ENCODE peak calls at places on chromosomes 3 and 15, in six cellular contexts. One of them, this sample, is unnamed.

GRCh38 chr3:48407542-48408099 is 22.3 kb downstream of the PLXNB1 start:
- DNase-seq in colonic mucosa: no peak
- DNase-seq in BE2C: no peak
- DNase-seq in GM12865: no peak
- DNase-seq in sigmoid colon: peak; percentile 54
- DNase-seq in astrocyte of the cerebellum: no peak
- DNase-seq in this sample: no peak

GRCh38 chr15:50945725-50946124 is 37.2 kb downstream of the AP4E1 start:
- DNase-seq in colonic mucosa: no peak
- DNase-seq in BE2C: peak; percentile 18
- DNase-seq in GM12865: no peak
- DNase-seq in sigmoid colon: no peak
- DNase-seq in astrocyte of the cerebellum: no peak
- DNase-seq in this sample: no peak

GRCh38 chr3:33363113-33363800 is 76.9 kb downstream of the UBP1 start:
- DNase-seq in colonic mucosa: no peak
- DNase-seq in BE2C: no peak
- DNase-seq in GM12865: no peak
- DNase-seq in sigmoid colon: no peak
- DNase-seq in astrocyte of the cerebellum: no peak
- DNase-seq in this sample: no peak

GRCh38 chr3:10268930-10269329 is 20.7 kb downstream of the TATDN2 start:
- DNase-seq in colonic mucosa: no peak
- DNase-seq in BE2C: no peak
- DNase-seq in GM12865: no peak
- DNase-seq in sigmoid colon: no peak
- DNase-seq in astrocyte of the cerebellum: no peak
- DNase-seq in this sample: no peak

GRCh38 chr3:5479229-5479799 is 291.8 kb downstream of the EDEM1 start:
- DNase-seq in colonic mucosa: peak; percentile 37
- DNase-seq in BE2C: no peak
- DNase-seq in GM12865: peak; percentile 37
- DNase-seq in sigmoid colon: no peak
- DNase-seq in astrocyte of the cerebellum: no peak
- DNase-seq in this sample: no peak

GRCh38 chr15:70541511-70541910 is 221.8 kb downstream of the UACA start:
- DNase-seq in colonic mucosa: no peak
- DNase-seq in BE2C: no peak
- DNase-seq in GM12865: no peak
- DNase-seq in sigmoid colon: peak; percentile 24
- DNase-seq in astrocyte of the cerebellum: no peak
- DNase-seq in this sample: no peak

GRCh38 chr15:92391640-92392039 is 2.0 kb upstream of the ST8SIA2 start:
- DNase-seq in colonic mucosa: no peak
- DNase-seq in BE2C: peak; percentile 61
- DNase-seq in GM12865: peak; percentile 42
- DNase-seq in sigmoid colon: no peak
- DNase-seq in astrocyte of the cerebellum: peak; percentile 51
- DNase-seq in this sample: no peak

GRCh38 chr3:31804251-31805051 is 176.6 kb downstream of the OSBPL10 start:
- DNase-seq in colonic mucosa: no peak
- DNase-seq in BE2C: no peak
- DNase-seq in GM12865: no peak
- DNase-seq in sigmoid colon: no peak
- DNase-seq in astrocyte of the cerebellum: no peak
- DNase-seq in this sample: no peak

GRCh38 chr3:15860014-15860934 is 62.5 kb upstream of the ANKRD28 start:
- DNase-seq in colonic mucosa: peak; percentile 49
- DNase-seq in BE2C: peak; percentile 33
- DNase-seq in GM12865: peak; percentile 50
- DNase-seq in sigmoid colon: peak; percentile 75
- DNase-seq in astrocyte of the cerebellum: peak; percentile 13
- DNase-seq in this sample: no peak

GRCh38 chr3:190449801-190450200 is at the start of gene TMEM207:
- DNase-seq in colonic mucosa: no peak
- DNase-seq in BE2C: no peak
- DNase-seq in GM12865: no peak
- DNase-seq in sigmoid colon: no peak
- DNase-seq in astrocyte of the cerebellum: no peak
- DNase-seq in this sample: no peak

GRCh38 chr3:8441969-8442559 is 59.6 kb upstream of the LMCD1 start:
- DNase-seq in colonic mucosa: peak; percentile 32
- DNase-seq in BE2C: no peak
- DNase-seq in GM12865: peak; percentile 14
- DNase-seq in sigmoid colon: no peak
- DNase-seq in astrocyte of the cerebellum: peak; percentile 74
- DNase-seq in this sample: no peak

GRCh38 chr3:21256932-21257331 is 494.1 kb downstream of the ZNF385D start:
- DNase-seq in colonic mucosa: no peak
- DNase-seq in BE2C: no peak
- DNase-seq in GM12865: no peak
- DNase-seq in sigmoid colon: no peak
- DNase-seq in astrocyte of the cerebellum: peak; percentile 28
- DNase-seq in this sample: no peak

GRCh38 chr3:148943531-148944200 is 47.7 kb upstream of the GYG1 start:
- DNase-seq in colonic mucosa: peak; percentile 23
- DNase-seq in BE2C: peak; percentile 29
- DNase-seq in GM12865: peak; percentile 75
- DNase-seq in sigmoid colon: no peak
- DNase-seq in astrocyte of the cerebellum: peak; percentile 69
- DNase-seq in this sample: no peak

GRCh38 chr3:97121386-97121785 is 307.0 kb downstream of the EPHA6 start:
- DNase-seq in colonic mucosa: no peak
- DNase-seq in BE2C: peak; percentile 27
- DNase-seq in GM12865: no peak
- DNase-seq in sigmoid colon: no peak
- DNase-seq in astrocyte of the cerebellum: no peak
- DNase-seq in this sample: no peak

GRCh38 chr15:72198410-72199270 is 1.1 kb upstream of the GRAMD2A start:
- DNase-seq in colonic mucosa: no peak
- DNase-seq in BE2C: no peak
- DNase-seq in GM12865: no peak
- DNase-seq in sigmoid colon: no peak
- DNase-seq in astrocyte of the cerebellum: no peak
- DNase-seq in this sample: no peak

GRCh38 chr3:13125092-13126015 is 52.1 kb upstream of the IQSEC1 start:
- DNase-seq in colonic mucosa: no peak
- DNase-seq in BE2C: no peak
- DNase-seq in GM12865: no peak
- DNase-seq in sigmoid colon: peak; percentile 40
- DNase-seq in astrocyte of the cerebellum: no peak
- DNase-seq in this sample: no peak

GRCh38 chr15:65057549-65057940 is 10.2 kb downstream of the RASL12 start:
- DNase-seq in colonic mucosa: no peak
- DNase-seq in BE2C: no peak
- DNase-seq in GM12865: no peak
- DNase-seq in sigmoid colon: peak; percentile 43
- DNase-seq in astrocyte of the cerebellum: no peak
- DNase-seq in this sample: no peak

GRCh38 chr3:185200639-185201038 is 47.8 kb upstream of the C3orf70 start:
- DNase-seq in colonic mucosa: no peak
- DNase-seq in BE2C: no peak
- DNase-seq in GM12865: no peak
- DNase-seq in sigmoid colon: no peak
- DNase-seq in astrocyte of the cerebellum: peak; percentile 28
- DNase-seq in this sample: no peak

GRCh38 chr15:101554115-101554915 is 64.8 kb upstream of the PCSK6 start:
- DNase-seq in colonic mucosa: no peak
- DNase-seq in BE2C: no peak
- DNase-seq in GM12865: no peak
- DNase-seq in sigmoid colon: peak; percentile 67
- DNase-seq in astrocyte of the cerebellum: no peak
- DNase-seq in this sample: no peak
- H3K4me3 ChIP-seq in colonic mucosa: no peak overlapping the region
- H3K4me3 ChIP-seq in BE2C: no peak overlapping the region
- H3K4me3 ChIP-seq in GM12865: no peak overlapping the region
- H3K4me3 ChIP-seq in sigmoid colon: peak overlapping the region; percentile 11
- H3K4me3 ChIP-seq in astrocyte of the cerebellum: no peak overlapping the region
- H3K4me3 ChIP-seq in this sample: no peak overlapping the region

GRCh38 chr3:69200384-69201068 is 78.1 kb upstream of the LMOD3 start:
- DNase-seq in colonic mucosa: peak; percentile 76
- DNase-seq in BE2C: no peak
- DNase-seq in GM12865: no peak
- DNase-seq in sigmoid colon: no peak
- DNase-seq in astrocyte of the cerebellum: peak; percentile 5
- DNase-seq in this sample: peak; percentile 1
- H3K4me3 ChIP-seq in colonic mucosa: peak overlapping the region; percentile 30
- H3K4me3 ChIP-seq in BE2C: no peak overlapping the region
- H3K4me3 ChIP-seq in GM12865: no peak overlapping the region
- H3K4me3 ChIP-seq in sigmoid colon: peak overlapping the region; percentile 20
- H3K4me3 ChIP-seq in astrocyte of the cerebellum: no peak overlapping the region
- H3K4me3 ChIP-seq in this sample: peak overlapping the region; percentile 67

DNA sequence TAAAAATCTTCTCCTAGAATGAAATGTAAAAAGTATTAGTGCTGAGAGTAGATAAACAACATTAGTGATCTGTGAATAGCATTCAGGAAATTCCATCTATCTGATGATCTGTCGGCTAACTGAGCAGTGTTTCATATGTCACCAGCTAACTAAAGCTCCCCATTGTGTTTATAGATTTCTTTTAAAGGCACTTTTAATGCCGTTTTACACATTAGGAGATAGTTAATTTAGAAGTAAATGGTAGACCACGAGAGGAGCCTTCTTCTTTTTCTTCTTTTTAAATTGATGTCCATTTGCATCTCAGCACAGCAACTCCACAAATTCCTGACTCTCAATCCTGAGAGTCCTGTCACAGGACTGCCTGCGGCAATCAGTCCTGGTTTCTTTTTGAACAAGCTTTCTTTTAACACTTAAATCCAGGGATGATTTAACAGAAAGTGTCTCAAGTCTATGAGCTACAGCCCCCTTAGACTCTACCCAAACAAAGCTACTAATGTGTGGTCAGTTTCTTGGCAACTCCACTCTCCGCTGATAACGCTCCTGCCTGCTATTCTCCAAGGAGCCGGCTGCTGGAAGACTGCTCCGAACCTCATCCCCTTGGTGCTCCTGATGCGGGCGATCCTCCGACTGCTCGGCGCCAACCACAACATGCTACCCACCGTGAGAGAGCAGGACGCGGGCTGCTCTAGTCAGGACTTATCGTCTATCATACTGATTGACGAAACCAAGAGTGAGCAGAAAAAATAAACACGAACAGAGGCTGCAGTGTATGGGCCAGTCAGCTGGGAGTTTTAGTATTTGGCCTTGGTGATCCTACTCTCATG is 421.4 kb downstream of the MECOM start:
- DNase-seq in colonic mucosa: no peak
- DNase-seq in BE2C: peak; percentile 50
- DNase-seq in GM12865: no peak
- DNase-seq in sigmoid colon: peak; percentile 61
- DNase-seq in astrocyte of the cerebellum: peak; percentile 70
- DNase-seq in this sample: no peak
- H3K4me3 ChIP-seq in colonic mucosa: no peak overlapping the region
- H3K4me3 ChIP-seq in BE2C: peak overlapping the region; percentile 67
- H3K4me3 ChIP-seq in GM12865: no peak overlapping the region
- H3K4me3 ChIP-seq in sigmoid colon: peak overlapping the region; percentile 32
- H3K4me3 ChIP-seq in astrocyte of the cerebellum: peak overlapping the region; percentile 36
- H3K4me3 ChIP-seq in this sample: no peak overlapping the region

GRCh38 chr3:131357275-131357674 is 24.3 kb upstream of the NUDT16 start:
- DNase-seq in colonic mucosa: no peak
- DNase-seq in BE2C: no peak
- DNase-seq in GM12865: no peak
- DNase-seq in sigmoid colon: no peak
- DNase-seq in astrocyte of the cerebellum: no peak
- DNase-seq in this sample: no peak

GRCh38 chr3:131356006-131356405 is 25.6 kb upstream of the NUDT16 start:
- DNase-seq in colonic mucosa: no peak
- DNase-seq in BE2C: no peak
- DNase-seq in GM12865: no peak
- DNase-seq in sigmoid colon: no peak
- DNase-seq in astrocyte of the cerebellum: no peak
- DNase-seq in this sample: no peak

GRCh38 chr3:131363275-131363674 is 18.3 kb upstream of the NUDT16 start:
- DNase-seq in colonic mucosa: peak; percentile 43
- DNase-seq in BE2C: no peak
- DNase-seq in GM12865: no peak
- DNase-seq in sigmoid colon: no peak
- DNase-seq in astrocyte of the cerebellum: no peak
- DNase-seq in this sample: no peak

GRCh38 chr3:131360191-131360590 is 21.4 kb upstream of the NUDT16 start:
- DNase-seq in colonic mucosa: no peak
- DNase-seq in BE2C: no peak
- DNase-seq in GM12865: no peak
- DNase-seq in sigmoid colon: no peak
- DNase-seq in astrocyte of the cerebellum: no peak
- DNase-seq in this sample: no peak

DNA sequence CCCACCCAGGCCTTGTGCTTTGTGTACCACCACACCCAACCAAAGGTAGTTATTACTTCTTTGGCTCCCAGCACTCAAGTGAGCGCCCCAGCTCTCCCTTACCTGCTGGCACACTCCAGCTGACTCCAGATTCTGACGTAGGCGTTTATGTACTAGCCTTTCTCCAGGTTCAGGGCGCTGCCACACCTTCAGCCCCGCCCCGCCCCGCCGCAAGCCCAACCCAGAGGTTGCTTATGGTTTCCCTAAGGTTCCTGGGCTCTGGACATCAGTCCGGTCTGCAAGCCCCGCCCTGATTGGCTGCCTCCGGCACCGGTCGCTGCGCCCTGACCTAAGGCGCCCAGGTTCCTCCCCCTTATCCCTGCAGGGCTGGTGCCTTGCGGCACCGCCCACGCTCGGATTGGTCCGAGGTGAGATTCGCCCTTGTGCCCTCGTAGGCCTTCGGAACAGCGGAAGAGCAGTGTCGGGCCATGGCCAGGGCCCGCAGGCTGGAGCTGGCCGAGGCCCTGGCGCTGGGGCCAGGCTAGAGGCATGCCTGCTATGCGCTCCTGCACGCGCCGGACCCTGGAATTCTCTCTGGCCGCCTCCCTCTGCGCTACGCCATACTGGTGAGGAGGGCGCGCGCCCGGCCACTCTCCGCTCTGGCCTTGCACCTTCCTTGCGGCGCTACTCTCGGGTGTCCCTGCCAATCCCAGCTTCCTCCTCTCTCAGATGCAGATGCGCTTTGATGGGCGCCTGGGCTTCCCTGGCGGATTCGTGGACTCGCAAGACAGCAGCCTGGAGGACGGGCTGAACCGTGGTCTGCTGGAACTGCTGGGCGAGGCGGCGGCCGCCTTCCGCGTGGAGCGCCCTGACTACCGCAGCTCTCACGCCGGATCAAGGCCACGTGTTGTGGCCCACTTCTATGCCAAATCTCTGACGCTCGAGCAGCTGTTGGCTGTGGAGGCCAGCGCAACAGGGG is 19.8 kb upstream of the NUDT16 start:
- DNase-seq in colonic mucosa: peak; percentile 96
- DNase-seq in BE2C: no peak
- DNase-seq in GM12865: no peak
- DNase-seq in sigmoid colon: peak; percentile 86
- DNase-seq in astrocyte of the cerebellum: no peak
- DNase-seq in this sample: no peak
- H3K4me3 ChIP-seq in colonic mucosa: peak overlapping the region; percentile 50
- H3K4me3 ChIP-seq in BE2C: no peak overlapping the region
- H3K4me3 ChIP-seq in GM12865: no peak overlapping the region
- H3K4me3 ChIP-seq in sigmoid colon: peak overlapping the region; percentile 61
- H3K4me3 ChIP-seq in astrocyte of the cerebellum: peak overlapping the region; percentile 29
- H3K4me3 ChIP-seq in this sample: peak overlapping the region; percentile 32